ENCODE peak calls at places on chromosomes 13 and 19, in four cellular contexts. O is GOT3; I is stimulated activated CD8-positive, alpha-beta memory T cell treated with anti-CD3 and anti-CD28 coated beads, Interleukin-4, amount 100 ng/mL, for 48 hours; A is activated CD4-positive, alpha-beta T cell treated with anti-CD3 and anti-CD28 coated beads, Interleukin-2, amount 50 U/mL, for 1 hour. Y is an unnamed sample.
A peak's percentile ranks its signal among the peaks of the same experiment; 100 is the strongest.

GRCh38 chr13:113977976-113978375 is 4.1 kb upstream of the C13orf46 start:
- DNase-seq in I (no peak), O (no peak), A (no peak), Y (no peak)

GRCh38 chr19:489418-490196 is 6.7 kb upstream of the MADCAM1 start:
- DNase-seq in A (no peak), O (no peak), I (no peak), Y (no peak)

GRCh38 chr13:59394526-59394925 is 769.2 kb downstream of the DIAPH3 start:
- DNase-seq in O (no peak), I (no peak), A (no peak), Y (no peak)

GRCh38 chr13:113458218-113459065 is 5.2 kb upstream of the ADPRHL1 start:
- DNase-seq in I (no peak), O (no peak), A (no peak), Y (peak; percentile 12)

GRCh38 chr19:33823341-33823740 is 26.7 kb downstream of the KCTD15 start:
- DNase-seq in I (peak; percentile 1), O (no peak), A (no peak), Y (no peak)

GRCh38 chr13:21738636-21739035 is 67.8 kb downstream of the FGF9 start:
- DNase-seq in I (no peak), O (no peak), A (no peak), Y (no peak)

GRCh38 chr13:37476874-37477273 is 121.7 kb downstream of the POSTN start:
- DNase-seq in A (no peak), I (no peak), O (no peak), Y (no peak)

GRCh38 chr19:11324079-11324661 is 15.3 kb downstream of the RAB3D start:
- DNase-seq in A (no peak), O (no peak), I (peak; percentile 66), Y (no peak)

GRCh38 chr13:51663980-51664957 is 80.0 kb downstream of the WDFY2 start:
- DNase-seq in I (no peak), A (no peak), O (no peak), Y (no peak)

GRCh38 chr13:66899955-66900354 is 330.2 kb downstream of the PCDH9 start:
- DNase-seq in A (no peak), O (no peak), I (no peak), Y (no peak)

GRCh38 chr19:1758959-1759903 is 5.9 kb downstream of the ONECUT3 start:
- DNase-seq in I (no peak), A (no peak), O (no peak), Y (no peak)

Y was measured in A549.